ENCODE peak calls at places on chromosome 22, in four cellular contexts. W, D, U and S are unnamed samples.

GRCh38 chr22:43293259-43293658 is 49.9 kb downstream of the SCUBE1 start:
- DNase-seq in D (no peak), U (no peak), W (peak), S (no peak)

GRCh38 chr22:36977401-36977861 is 41.8 kb downstream of the TST start:
- DNase-seq in W (peak), U (peak), D (peak), S (peak)

GRCh38 chr22:30969532-30970355 is 679 bp downstream of the TUG1 start:
- DNase-seq in U (peak), D (peak), W (peak), S (no peak)

GRCh38 chr22:36746571-36746970 is 29.3 kb downstream of the IFT27 start:
- DNase-seq in D (no peak), W (no peak), U (peak), S (peak)

GRCh38 chr22:49685116-49685515 is 142.6 kb downstream of the BRD1 start:
- DNase-seq in U (no peak), D (no peak), W (no peak), S (no peak)

GRCh38 chr22:50507991-50508884 is at the start of gene NCAPH2:
- DNase-seq in W (peak), U (peak), D (peak), S (peak)

GRCh38 chr22:30823015-30823370 is 128.3 kb downstream of the OSBP2 start:
- DNase-seq in D (no peak), W (no peak), U (no peak), S (peak)

GRCh38 chr22:26805131-26805530 is 147.7 kb downstream of the MIAT start:
- DNase-seq in W (no peak), D (peak), U (no peak), S (no peak)

GRCh38 chr22:31126128-31126868 is 3.5 kb downstream of the INPP5J start:
- DNase-seq in U (no peak), D (no peak), W (no peak), S (no peak)

GRCh38 chr22:46079861-46080821 is 70.2 kb upstream of the PPARA start:
- DNase-seq in W (no peak), D (peak), U (peak), S (peak)

GRCh38 chr22:44147036-44147645 is 33.6 kb upstream of the PARVG start:
- DNase-seq in W (no peak), D (no peak), U (no peak), S (no peak)

GRCh38 chr22:50082961-50083461 is 2.2 kb downstream of the MLC1 start:
- DNase-seq in U (no peak), W (no peak), D (no peak), S (no peak)

GRCh38 chr22:43289976-43290663 is 53.1 kb downstream of the SCUBE1 start:
- DNase-seq in D (peak), U (no peak), W (no peak), S (peak)

GRCh38 chr22:42172385-42173172 is 42.0 kb upstream of the CYP2D6 start:
- DNase-seq in W (peak), D (peak), U (no peak), S (no peak)

GRCh38 chr22:43745783-43746356 is 66.2 kb downstream of the EFCAB6 start:
- DNase-seq in D (no peak), W (no peak), U (no peak), S (no peak)

GRCh38 chr22:46931881-46932280 is 169.4 kb downstream of the TBC1D22A start:
- DNase-seq in U (no peak), W (peak), D (peak), S (no peak)

GRCh38 chr22:48483764-48484528 is 1343.7 kb downstream of the BRD1 start:
- DNase-seq in U (no peak), W (no peak), D (no peak), S (peak)

GRCh38 chr22:28442264-28442950 is 237.2 kb downstream of the TTC28 start:
- DNase-seq in D (peak), U (peak), W (peak), S (peak)

GRCh38 chr22:43118024-43118849 is 7.7 kb downstream of the BIK start:
- DNase-seq in U (no peak), W (peak), D (no peak), S (no peak)

GRCh38 chr22:41446057-41446501 is 522 bp downstream of the TOB2 start:
- DNase-seq in W (peak), D (no peak), U (peak), S (peak)

GRCh38 chr22:46501701-46502100 is 35.7 kb downstream of the CELSR1 start:
- DNase-seq in D (peak), U (no peak), W (no peak), S (no peak)

DNA sequence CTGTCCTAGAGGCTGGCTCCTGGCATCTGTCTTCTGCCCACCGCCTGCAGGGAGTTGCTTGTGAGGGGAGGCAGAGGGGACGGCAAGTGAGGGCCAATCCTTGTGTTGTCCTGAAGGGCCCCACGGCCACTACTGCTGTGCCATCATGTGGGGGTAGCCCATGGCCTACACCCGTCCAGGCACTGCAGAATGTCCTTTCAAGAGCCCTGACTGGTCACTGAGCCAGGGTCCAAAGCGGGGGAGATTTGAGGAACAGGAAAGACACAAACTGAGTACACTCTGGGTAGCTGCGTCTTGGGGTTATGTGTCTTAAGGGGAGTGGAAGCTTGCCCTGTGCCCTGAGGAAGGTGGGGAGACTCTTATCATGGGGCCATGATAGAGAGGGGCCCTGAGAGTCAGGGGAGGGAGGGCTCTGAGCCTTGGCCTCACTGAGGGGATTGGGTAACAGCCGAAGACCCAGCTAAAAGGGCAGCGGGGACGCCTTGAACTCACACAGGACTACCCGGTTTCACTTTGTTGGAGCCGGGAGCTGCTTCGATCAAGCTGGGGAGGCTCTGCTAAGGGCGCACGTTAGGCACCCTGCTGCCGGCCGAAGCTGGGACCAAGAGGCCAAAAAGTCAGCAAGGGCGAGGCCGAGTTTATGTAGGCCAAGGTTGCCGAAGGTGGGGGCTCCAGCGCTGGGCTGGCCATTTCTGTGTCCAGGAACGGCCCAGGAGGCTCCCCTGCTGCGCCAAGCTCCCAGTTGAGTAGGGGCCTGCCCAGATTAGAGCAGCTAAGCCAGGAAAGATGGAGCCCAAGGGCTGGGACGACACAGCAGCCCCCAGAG is 1.9 kb downstream of the TBX1 start:
- DNase-seq in D (no peak), W (no peak), U (no peak), S (no peak)
- H3K4me3 ChIP-seq in D (no peak), W (no peak), U (no peak), S (no peak)

DNA sequence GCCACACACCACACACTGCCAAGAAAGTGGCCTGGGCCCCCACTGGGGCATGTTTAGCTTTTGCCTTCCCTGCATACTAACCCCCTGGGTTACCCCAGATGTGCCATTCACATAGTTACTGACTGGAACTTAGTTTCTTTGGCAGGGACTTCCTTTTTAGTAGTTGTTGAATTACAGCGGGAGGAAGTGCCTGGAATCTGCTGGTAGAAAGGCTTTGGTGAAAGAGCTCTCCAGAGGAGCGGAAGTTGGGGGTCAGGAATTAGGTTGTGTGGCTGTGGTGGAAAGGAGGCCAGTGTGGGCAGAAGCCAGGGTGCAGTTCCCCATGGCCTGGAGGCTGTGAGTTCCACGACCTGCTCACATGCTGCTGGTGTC is 69.0 kb downstream of the MED15 start:
- DNase-seq in U (no peak), D (no peak), W (no peak), S (no peak)
- TF ChIP-seq CTCF in U (no peak), D (no peak), W (no peak), S (no peak)

GRCh38 chr22:29480262-29480511 is 169 bp downstream of the NEFH start:
- DNase-seq in D (no peak), W (no peak), U (no peak), S (no peak)

GRCh38 chr22:29476116-29476515 is 3.9 kb upstream of the NEFH start:
- DNase-seq in W (no peak), D (no peak), U (no peak), S (no peak)

GRCh38 chr22:29479417-29480261 is at the start of gene NEFH:
- DNase-seq in U (no peak), W (no peak), D (no peak), S (no peak)

GRCh38 chr22:29478326-29479276 is 1.4 kb upstream of the NEFH start:
- DNase-seq in U (no peak), W (no peak), D (no peak), S (no peak)

GRCh38 chr22:29477919-29478318 is 2.1 kb upstream of the NEFH start:
- DNase-seq in W (no peak), D (no peak), U (no peak), S (no peak)
- H3K4me3 ChIP-seq in W (no peak), D (no peak), U (no peak), S (no peak)

DNA sequence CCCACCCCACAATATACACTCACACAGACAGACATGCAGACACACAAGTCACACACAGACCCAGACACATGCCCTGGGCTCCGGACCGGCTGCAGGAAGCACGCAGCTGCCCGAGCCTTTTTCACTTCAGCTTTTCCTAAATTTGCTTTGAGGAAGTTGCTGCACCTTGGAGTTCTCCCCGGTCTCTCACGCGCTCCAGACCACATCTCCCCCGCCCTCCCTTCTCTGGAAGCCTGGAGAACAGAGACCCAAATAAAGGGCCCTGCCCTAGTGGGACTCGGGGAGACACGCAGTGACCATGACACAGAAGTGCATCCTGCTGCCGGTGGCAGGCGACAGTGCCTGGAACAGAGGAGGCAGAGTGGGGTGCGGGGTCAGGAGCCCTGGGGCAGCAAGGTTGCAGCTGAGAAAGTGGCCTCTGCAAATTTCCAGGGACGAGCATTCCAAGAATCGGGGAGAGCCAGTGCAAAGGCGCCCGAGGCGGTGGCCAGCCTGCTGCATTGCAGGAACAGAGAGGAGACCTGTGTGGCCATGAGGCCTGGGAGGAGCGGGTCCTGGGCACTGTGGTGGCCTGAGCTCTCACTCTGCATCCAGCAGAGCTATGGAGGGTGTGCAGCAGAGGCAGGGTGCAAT is 19.1 kb downstream of the RPL3 start:
- DNase-seq in W (no peak), D (no peak), U (peak), S (peak)
- TF ChIP-seq CTCF in W (no peak), D (no peak), U (no peak), S (no peak)

GRCh38 chr22:23845661-23846469 is 7.1 kb upstream of the DERL3 start:
- DNase-seq in D (no peak), U (no peak), W (no peak), S (no peak)

GRCh38 chr22:23847310-23847920 is 8.6 kb upstream of the DERL3 start:
- DNase-seq in W (no peak), U (no peak), D (no peak), S (no peak)

GRCh38 chr22:23850136-23850611 is 7.5 kb upstream of the SLC2A11 start:
- DNase-seq in D (no peak), W (no peak), U (no peak), S (no peak)

GRCh38 chr22:23847991-23848864 is 9.4 kb upstream of the DERL3 start:
- DNase-seq in W (no peak), D (no peak), U (no peak), S (no peak)

DNA sequence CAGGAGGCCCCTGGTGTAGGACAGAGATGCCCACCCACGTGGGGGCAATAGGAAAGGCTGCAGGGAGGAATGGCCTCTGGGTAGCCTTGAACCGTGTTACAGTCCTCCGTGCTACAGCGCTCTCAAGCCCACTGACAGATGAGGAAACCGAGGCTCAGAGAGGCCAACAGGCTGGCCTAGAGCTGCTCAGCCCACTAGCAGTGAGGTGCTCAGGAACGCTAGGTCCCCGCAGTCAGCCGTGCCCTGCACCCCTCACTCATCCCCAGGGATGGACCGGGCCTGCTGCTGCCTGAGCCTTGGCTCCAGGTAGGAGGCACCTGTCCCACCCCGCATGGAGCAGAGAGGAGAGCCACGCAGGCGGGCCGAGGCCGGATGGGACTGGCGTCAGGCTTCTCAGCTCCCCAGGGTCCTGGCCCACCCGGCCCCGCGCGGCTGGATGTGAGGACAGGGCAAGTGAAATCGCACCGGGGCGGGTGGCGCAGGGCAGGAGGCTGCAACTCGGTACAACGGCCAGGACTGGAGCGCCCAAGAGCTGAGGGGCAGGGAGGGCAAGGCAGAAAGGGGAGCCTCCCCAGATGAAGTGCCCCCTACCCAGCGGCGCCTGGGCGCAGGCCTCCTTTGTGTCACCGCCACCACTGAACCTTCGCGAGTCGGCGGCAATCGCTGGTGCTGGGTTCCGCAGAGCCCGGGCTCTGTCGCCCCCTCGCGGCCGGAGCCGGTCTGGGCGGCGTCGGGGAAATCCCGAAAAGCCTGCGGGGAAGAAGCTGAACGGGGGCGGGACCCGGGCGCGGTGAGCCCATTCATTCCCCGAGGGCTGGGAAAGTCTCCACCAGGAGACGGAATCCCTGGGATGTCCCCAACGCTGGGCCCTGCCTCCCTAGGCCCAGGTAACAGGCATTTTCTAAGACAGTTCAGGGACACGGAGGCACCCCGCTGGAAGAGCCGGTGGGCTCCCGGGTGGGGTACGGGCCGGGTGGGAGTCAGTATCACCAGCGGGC is 8.4 kb upstream of the SLC2A11 start:
- DNase-seq in W (peak), U (peak), D (peak), S (peak)
- H3K4me3 ChIP-seq in W (no peak), U (no peak), D (no peak), S (no peak)

GRCh38 chr22:21636629-21637218 is 4.2 kb downstream of the CCDC116 start:
- DNase-seq in U (no peak), W (no peak), D (no peak), S (no peak)
- TF ChIP-seq CTCF in U (no peak), W (no peak), D (no peak), S (no peak)

GRCh38 chr22:38418589-38418988 is 36.4 kb downstream of the KCNJ4 start:
- DNase-seq in D (no peak), W (no peak), U (no peak), S (no peak)

GRCh38 chr22:38419121-38419863 is 35.7 kb downstream of the KCNJ4 start:
- DNase-seq in D (no peak), W (no peak), U (no peak), S (no peak)

GRCh38 chr22:38416621-38417251 is 38.3 kb downstream of the KCNJ4 start:
- DNase-seq in U (peak), W (no peak), D (no peak), S (peak)

GRCh38 chr22:38415561-38416321 is 39.3 kb downstream of the KCNJ4 start:
- DNase-seq in W (no peak), U (peak), D (no peak), S (peak)

DNA sequence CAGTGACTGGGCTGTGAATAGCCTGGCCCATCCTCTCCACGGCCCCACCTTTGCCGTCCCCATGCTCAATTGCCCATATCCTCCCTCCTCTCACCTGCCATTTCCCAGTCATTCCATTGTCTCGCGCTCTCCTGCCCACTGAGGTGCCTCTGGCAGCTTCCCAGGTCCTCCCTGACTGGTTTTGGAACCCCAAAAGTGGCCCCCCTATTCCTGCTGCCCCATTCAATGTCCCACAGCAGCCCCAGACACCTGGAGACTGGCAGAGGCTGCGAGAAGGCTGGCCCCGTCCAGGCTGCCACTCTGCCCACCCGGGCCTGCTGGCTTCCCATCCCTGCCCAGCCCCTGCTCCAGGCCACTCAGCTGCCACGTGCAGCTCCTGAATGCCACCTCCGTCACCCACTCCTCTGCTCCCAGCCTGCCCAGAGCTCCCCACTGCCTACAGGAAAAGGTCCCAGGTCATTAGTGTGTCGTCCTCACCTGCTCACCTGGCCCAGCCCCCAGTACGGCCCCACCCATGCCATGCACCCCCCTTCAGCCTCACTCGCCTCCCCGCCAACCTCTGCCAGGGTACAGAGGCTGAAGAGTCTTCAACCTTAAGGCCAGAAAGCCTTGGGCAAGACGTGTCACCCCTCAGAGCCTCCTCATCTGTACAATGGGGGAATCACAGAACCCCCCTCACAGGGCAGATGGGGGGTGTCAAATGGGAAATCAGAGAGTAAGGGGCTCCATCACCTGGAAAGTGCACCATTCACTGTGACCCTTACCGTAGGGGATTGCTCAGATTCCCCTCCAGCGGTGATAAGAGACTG is 37.5 kb downstream of the KCNJ4 start:
- DNase-seq in W (no peak), U (peak), D (no peak), S (peak)
- H3K4me3 ChIP-seq in W (no peak), U (no peak), D (no peak), S (no peak)

DNA sequence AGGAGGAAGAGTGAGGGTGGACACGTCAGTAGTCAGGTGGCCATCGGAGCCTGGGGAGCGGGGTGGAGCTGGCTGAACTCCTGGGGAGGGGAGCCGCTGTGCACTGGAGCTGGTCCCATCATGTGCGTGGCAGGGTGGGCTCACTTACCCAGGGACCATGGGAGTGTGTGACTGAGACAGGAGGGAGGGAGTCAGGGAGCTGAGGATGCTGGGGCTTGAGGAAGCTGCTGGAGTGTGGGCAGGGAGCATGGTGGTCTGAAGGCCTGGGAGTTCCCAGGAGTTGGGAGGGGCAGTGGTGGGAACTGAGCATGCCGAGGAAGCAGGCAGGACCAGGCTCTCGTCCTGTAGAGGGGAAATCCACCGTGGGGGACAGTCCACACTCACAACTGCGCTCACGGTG is 18.0 kb downstream of the CLDN5 start:
- DNase-seq in D (no peak), W (no peak), U (no peak), S (peak)
- TF ChIP-seq CTCF in D (no peak), W (no peak), U (no peak), S (no peak)

DNA sequence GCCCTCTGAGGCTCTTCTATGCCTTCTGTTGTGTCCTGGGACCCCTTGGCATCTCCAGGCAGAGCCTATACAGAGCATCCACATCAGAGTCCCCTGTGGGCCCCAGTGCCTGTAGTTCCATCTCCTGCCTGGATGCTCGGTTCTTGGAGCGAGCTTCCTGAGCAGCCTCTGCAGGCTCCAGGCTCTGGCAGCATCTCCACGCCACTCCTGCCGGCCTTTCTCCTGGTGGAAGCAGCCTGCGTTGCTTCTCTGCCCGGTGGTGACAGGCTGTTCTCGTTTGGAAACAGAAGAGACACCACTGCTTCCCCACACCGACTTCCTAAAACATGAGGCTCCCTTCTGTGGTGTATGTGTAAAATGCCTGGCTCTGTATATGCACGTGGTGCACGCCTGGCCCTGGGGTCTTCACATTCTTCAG is 52.8 kb downstream of the BCR start:
- DNase-seq in D (no peak), W (no peak), U (no peak), S (no peak)
- H3K4me3 ChIP-seq in D (no peak), W (no peak), U (no peak), S (no peak)